ENCODE peak calls at places on chromosome 7, in five cellular contexts. H, K, M, O and A are unnamed samples.

GRCh38 chr7:100008525-100008924 is 6.9 kb upstream of the ZKSCAN1 start:
- DNase-seq in H (no peak), K (no peak), M (no peak), O (no peak), A (no peak)

GRCh38 chr7:45699726-45700390 is 125.7 kb downstream of the ADCY1 start:
- DNase-seq in H (no peak), K (no peak), M (no peak), O (no peak), A (peak)

GRCh38 chr7:114865564-114865963 is 56.3 kb upstream of the MDFIC start:
- DNase-seq in H (peak), K (peak), M (no peak), O (peak), A (peak)

GRCh38 chr7:27579565-27579964 is 83.1 kb downstream of the HIBADH start:
- DNase-seq in H (no peak), K (no peak), M (no peak), O (no peak), A (no peak)

GRCh38 chr7:30796105-30796869 is 25.1 kb downstream of the MINDY4 start:
- DNase-seq in H (no peak), K (no peak), M (no peak), O (no peak), A (no peak)

GRCh38 chr7:88040694-88041093 is 106.6 kb downstream of the ADAM22 start:
- DNase-seq in H (no peak), K (no peak), M (no peak), O (no peak), A (no peak)

GRCh38 chr7:44772867-44773266 is 23.6 kb upstream of the PPIA start:
- DNase-seq in H (no peak), K (no peak), M (no peak), O (no peak), A (no peak)

GRCh38 chr7:84194484-84195260 is at the start of gene SEMA3A:
- DNase-seq in H (no peak), K (no peak), M (peak), O (peak), A (peak)

DNA sequence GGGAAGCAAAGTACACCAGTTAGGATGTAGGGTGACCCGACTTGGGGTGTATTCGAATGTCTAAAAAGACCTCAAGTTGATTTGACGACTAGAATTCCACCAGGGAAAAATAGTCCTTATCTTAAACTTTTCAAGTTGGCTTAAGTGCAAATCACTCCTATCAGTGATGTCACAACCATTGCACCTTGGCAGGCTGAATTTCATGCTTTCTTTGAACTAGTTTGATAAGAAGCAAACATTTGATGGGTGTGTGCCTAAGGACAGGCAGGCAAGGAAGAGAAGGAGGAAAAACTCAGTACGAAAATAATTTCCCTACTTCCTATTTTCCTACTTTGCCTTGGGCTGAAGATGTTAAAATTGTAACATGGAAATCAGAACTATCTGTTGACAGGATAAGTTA is 830.6 kb upstream of the COBL start:
- DNase-seq in H (no peak), K (no peak), M (no peak), O (no peak), A (no peak)
- H3K27ac ChIP-seq in H (no peak), K (no peak), M (no peak), O (no peak), A (no peak)

GRCh38 chr7:31935115-31935514 is 135.1 kb downstream of the PDE1C start:
- DNase-seq in H (no peak), K (no peak), M (peak), O (no peak), A (no peak)
- H3K27ac ChIP-seq in H (no peak), K (no peak), M (peak), O (peak), A (no peak)

GRCh38 chr7:47401571-47402570 is 180.0 kb downstream of the TNS3 start:
- DNase-seq in H (no peak), K (peak), M (no peak), O (no peak), A (peak)

GRCh38 chr7:47402941-47403340 is 179.0 kb downstream of the TNS3 start:
- DNase-seq in H (peak), K (peak), M (no peak), O (no peak), A (peak)

GRCh38 chr7:47405286-47405904 is 176.5 kb downstream of the TNS3 start:
- DNase-seq in H (no peak), K (no peak), M (no peak), O (no peak), A (no peak)

GRCh38 chr7:47403341-47403866 is 178.5 kb downstream of the TNS3 start:
- DNase-seq in H (no peak), K (no peak), M (no peak), O (no peak), A (no peak)

DNA sequence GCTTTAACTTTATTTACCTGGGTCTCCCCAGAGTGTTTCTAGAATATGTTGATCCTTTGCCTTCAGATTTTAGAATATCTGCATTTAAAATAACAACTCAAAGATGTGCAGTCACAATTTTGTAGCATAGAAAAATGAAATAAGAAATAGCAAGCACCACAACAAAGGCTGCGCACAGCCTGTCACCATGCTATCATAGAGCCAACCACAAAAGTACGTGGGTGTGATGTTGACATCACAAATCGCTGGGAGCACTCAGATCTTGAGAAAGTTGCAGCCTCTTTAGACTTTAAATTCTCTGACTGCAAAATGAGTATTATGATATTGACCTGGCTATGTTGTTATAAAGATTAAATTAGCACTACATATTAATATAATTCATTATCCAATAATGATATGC is 177.9 kb downstream of the TNS3 start:
- DNase-seq in H (no peak), K (no peak), M (no peak), O (no peak), A (no peak)
- H3K27ac ChIP-seq in H (no peak), K (peak), M (no peak), O (no peak), A (peak)

GRCh38 chr7:7152315-7152714 is 30.0 kb upstream of the C1GALT1 start:
- DNase-seq in H (no peak), K (no peak), M (no peak), O (no peak), A (no peak)

GRCh38 chr7:7159063-7159645 is 23.2 kb upstream of the C1GALT1 start:
- DNase-seq in H (no peak), K (no peak), M (no peak), O (no peak), A (no peak)

GRCh38 chr7:7156663-7157062 is 25.7 kb upstream of the C1GALT1 start:
- DNase-seq in H (no peak), K (no peak), M (no peak), O (no peak), A (no peak)

GRCh38 chr7:7157177-7157886 is 25.0 kb upstream of the C1GALT1 start:
- DNase-seq in H (no peak), K (no peak), M (no peak), O (no peak), A (no peak)

DNA sequence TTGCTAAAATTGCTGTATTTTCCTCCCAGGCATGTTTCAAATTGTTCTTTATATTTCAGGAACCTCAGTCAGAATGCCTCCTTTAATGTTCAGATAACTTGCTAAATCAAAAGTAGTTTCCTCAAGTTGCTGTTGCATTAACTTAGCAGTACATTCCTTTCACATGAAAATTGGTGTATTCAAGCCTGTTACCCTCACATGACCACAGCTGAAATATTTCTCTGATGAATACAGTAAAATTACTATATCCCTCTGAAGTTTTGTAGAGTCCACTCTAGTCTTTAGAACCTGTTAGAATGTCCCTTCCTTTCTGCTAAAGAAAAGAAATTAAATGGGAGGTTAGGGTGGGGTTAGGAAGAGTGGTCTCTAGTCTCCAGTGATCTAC is 24.5 kb upstream of the C1GALT1 start:
- DNase-seq in H (no peak), K (no peak), M (no peak), O (no peak), A (no peak)
- H3K27ac ChIP-seq in H (no peak), K (no peak), M (peak), O (no peak), A (no peak)

GRCh38 chr7:50372921-50373320 is 68.4 kb downstream of the IKZF1 start:
- DNase-seq in H (no peak), K (no peak), M (no peak), O (no peak), A (no peak)
- H3K27ac ChIP-seq in H (no peak), K (no peak), M (no peak), O (no peak), A (no peak)